ENCODE peak calls at places on chromosomes 13 and 19, in ten cellular contexts. U, I, P, S, L, V, K, Q, G and J are unnamed samples.

GRCh38 chr13:76764429-76764828 is 121.8 kb downstream of the KCTD12 start:
- DNase-seq in S (no peak), V (peak), L (no peak), P (peak), U (peak), I (no peak), K (peak), G (no peak), Q (peak), J (peak)

GRCh38 chr19:54653181-54653809 is 9.5 kb upstream of the LILRB4 start:
- DNase-seq in G (no peak), I (no peak), V (no peak), P (peak), Q (no peak), L (no peak), U (peak), K (no peak), S (peak), J (no peak)

GRCh38 chr19:50323782-50324133 is 5.4 kb downstream of the KCNC3 start:
- DNase-seq in V (no peak), U (no peak), L (no peak), Q (no peak), S (no peak), K (no peak), G (no peak), P (no peak), I (no peak), J (no peak)

GRCh38 chr19:1243768-1244692 is 2.5 kb downstream of the ATP5F1D start:
- DNase-seq in K (peak), I (peak), L (no peak), G (peak), Q (no peak), V (peak), P (peak), S (peak), U (peak), J (peak)

GRCh38 chr19:53696951-53697350 is 65.2 kb downstream of the DPRX start:
- DNase-seq in U (no peak), I (no peak), Q (no peak), K (no peak), P (peak), L (no peak), G (no peak), S (no peak), V (no peak), J (no peak)

GRCh38 chr19:33094504-33095067 is 13.6 kb downstream of the GPATCH1 start:
- DNase-seq in G (no peak), L (no peak), S (no peak), P (no peak), U (no peak), V (no peak), Q (no peak), I (no peak), K (no peak), J (no peak)

GRCh38 chr19:30123109-30123508 is 181.1 kb downstream of the URI1 start:
- DNase-seq in G (no peak), P (no peak), U (no peak), S (no peak), Q (no peak), V (no peak), K (no peak), I (no peak), L (no peak), J (no peak)

GRCh38 chr19:49775742-49776370 is 9.1 kb downstream of the AP2A1 start:
- DNase-seq in S (no peak), P (no peak), G (no peak), U (no peak), L (no peak), I (no peak), V (no peak), K (no peak), Q (no peak), J (no peak)

GRCh38 chr13:31182987-31183386 is 16.8 kb upstream of the B3GLCT start:
- DNase-seq in S (no peak), P (no peak), K (no peak), G (no peak), I (no peak), V (no peak), L (no peak), U (no peak), Q (no peak), J (no peak)

GRCh38 chr13:106078191-106078590 is 457.3 kb downstream of the EFNB2 start:
- DNase-seq in G (peak), V (no peak), S (no peak), U (peak), P (peak), L (no peak), I (no peak), Q (no peak), K (no peak), J (no peak)

GRCh38 chr13:108594153-108594552 is 35.3 kb upstream of the MYO16 start:
- DNase-seq in Q (no peak), P (no peak), G (no peak), I (no peak), K (no peak), U (no peak), L (no peak), V (no peak), S (no peak), J (no peak)

GRCh38 chr19:51689751-51690358 is 3.3 kb upstream of the SPACA6 start:
- DNase-seq in U (no peak), V (no peak), L (no peak), K (peak), I (no peak), P (peak), Q (no peak), G (no peak), S (peak), J (no peak)

GRCh38 chr19:9052894-9053293 is 34.0 kb upstream of the OR1M1 start:
- DNase-seq in L (no peak), I (no peak), V (no peak), Q (no peak), G (no peak), S (no peak), U (no peak), K (no peak), P (no peak), J (no peak)

GRCh38 chr13:51063909-51064308 is 47.2 kb downstream of the C13orf42 start:
- DNase-seq in G (no peak), V (no peak), K (no peak), U (no peak), L (no peak), I (no peak), P (no peak), Q (no peak), S (no peak), J (no peak)

GRCh38 chr13:103243495-103243894 is 177.3 kb upstream of the SLC10A2 start:
- DNase-seq in K (no peak), Q (no peak), U (no peak), L (no peak), G (no peak), S (no peak), P (no peak), I (no peak), V (no peak), J (no peak)

GRCh38 chr13:99265823-99266426 is 7.7 kb upstream of the GPR18 start:
- DNase-seq in G (peak), Q (no peak), K (no peak), P (peak), V (no peak), U (peak), L (no peak), I (no peak), S (peak), J (no peak)

GRCh38 chr19:28427256-28428083 is 785.5 kb downstream of the UQCRFS1 start:
- DNase-seq in Q (no peak), V (no peak), I (no peak), L (no peak), G (no peak), S (no peak), K (no peak), P (no peak), U (no peak), J (no peak)

GRCh38 chr13:26186995-26187394 is 35.1 kb downstream of the RNF6 start:
- DNase-seq in I (no peak), Q (no peak), P (no peak), L (no peak), U (no peak), V (peak), K (no peak), G (no peak), S (no peak), J (no peak)

GRCh38 chr19:40607311-40607871 is 6.2 kb downstream of the LTBP4 start:
- DNase-seq in U (no peak), L (no peak), Q (no peak), I (no peak), S (no peak), G (no peak), V (no peak), P (no peak), K (no peak), J (no peak)

GRCh38 chr19:35224681-35225604 is 3.6 kb downstream of the FAM187B start:
- DNase-seq in L (no peak), G (no peak), V (no peak), S (peak), P (no peak), Q (no peak), U (no peak), I (no peak), K (no peak), J (no peak)

GRCh38 chr19:18875726-18876125 is 20.2 kb downstream of the CERS1 start:
- DNase-seq in V (no peak), L (no peak), G (no peak), U (peak), P (no peak), K (no peak), I (no peak), S (no peak), Q (no peak), J (no peak)

GRCh38 chr13:112928020-112928931 is 40.7 kb upstream of the MCF2L start:
- DNase-seq in P (peak), G (no peak), Q (no peak), I (no peak), L (no peak), V (no peak), S (no peak), U (no peak), K (no peak), J (no peak)

GRCh38 chr13:38385152-38385891 is 35.7 kb downstream of the UFM1 start:
- DNase-seq in V (no peak), Q (no peak), U (no peak), S (no peak), G (no peak), I (no peak), P (no peak), L (no peak), K (no peak), J (no peak)

GRCh38 chr19:40982594-40983101 is 8.4 kb upstream of the CYP2B6 start:
- DNase-seq in Q (no peak), P (peak), G (no peak), U (peak), V (no peak), I (no peak), K (no peak), L (no peak), S (no peak), J (no peak)

GRCh38 chr13:48110930-48111721 is 16.2 kb upstream of the MED4 start:
- DNase-seq in G (no peak), U (no peak), Q (no peak), S (no peak), K (peak), V (no peak), P (peak), I (no peak), L (no peak), J (no peak)

GRCh38 chr19:33370783-33371182 is 2.7 kb upstream of the CEBPG start:
- DNase-seq in G (no peak), I (no peak), V (no peak), Q (no peak), S (no peak), K (no peak), L (no peak), U (no peak), P (no peak), J (no peak)

GRCh38 chr13:93248627-93249047 is 22.0 kb downstream of the GPC6 start:
- DNase-seq in S (no peak), Q (no peak), K (no peak), L (no peak), G (peak), V (no peak), U (peak), I (no peak), P (peak), J (no peak)

GRCh38 chr19:39196860-39197562 is at the start of gene NCCRP1:
- DNase-seq in Q (no peak), L (no peak), P (no peak), I (no peak), U (no peak), K (no peak), S (no peak), V (no peak), G (no peak), J (no peak)

GRCh38 chr13:31639443-31640163 is 99.7 kb upstream of the RXFP2 start:
- DNase-seq in G (no peak), P (peak), S (no peak), L (no peak), I (no peak), Q (no peak), K (no peak), V (no peak), U (peak), J (no peak)

GRCh38 chr19:34733266-34733825 is 697 bp upstream of the ZNF181 start:
- DNase-seq in G (no peak), S (peak), I (no peak), Q (peak), L (peak), K (peak), P (no peak), V (peak), U (no peak), J (no peak)

GRCh38 chr13:73803997-73804396 is 330.2 kb downstream of the KLF12 start:
- DNase-seq in S (no peak), K (no peak), Q (no peak), U (peak), I (no peak), P (no peak), G (no peak), L (no peak), V (no peak), J (no peak)

GRCh38 chr13:74747186-74747955 is 613.2 kb upstream of the KLF12 start:
- DNase-seq in I (no peak), S (no peak), K (no peak), L (no peak), Q (no peak), G (no peak), P (no peak), V (no peak), U (no peak), J (no peak)

GRCh38 chr13:98890186-98890585 is 87.7 kb downstream of the DOCK9 start:
- DNase-seq in K (peak), P (peak), U (peak), L (no peak), I (no peak), V (no peak), Q (no peak), S (no peak), G (peak), J (no peak)

GRCh38 chr13:111898956-111899713 is 167.8 kb upstream of the SOX1 start:
- DNase-seq in V (no peak), P (no peak), U (no peak), L (no peak), I (no peak), G (no peak), K (no peak), S (no peak), Q (peak), J (no peak)

GRCh38 chr19:9937001-9937411 is 691 bp upstream of the OLFM2 start:
- DNase-seq in U (no peak), Q (no peak), L (no peak), S (peak), G (no peak), K (no peak), P (no peak), I (no peak), V (no peak), J (no peak)

GRCh38 chr13:95540848-95541247 is 11.7 kb upstream of the CLDN10 start:
- DNase-seq in Q (no peak), U (no peak), K (no peak), G (no peak), I (no peak), L (no peak), P (no peak), S (no peak), V (no peak), J (no peak)

GRCh38 chr13:50161052-50161451 is 145.8 kb downstream of the KCNRG start:
- DNase-seq in I (no peak), G (no peak), V (no peak), S (no peak), Q (no peak), U (peak), P (peak), L (no peak), K (no peak), J (no peak)

GRCh38 chr19:29962777-29963176 is 20.7 kb downstream of the URI1 start:
- DNase-seq in K (no peak), S (no peak), I (no peak), P (no peak), V (no peak), U (no peak), L (no peak), Q (no peak), G (no peak), J (no peak)

GRCh38 chr19:56838930-56839664 is 1.4 kb downstream of the PEG3 start:
- DNase-seq in V (peak), S (no peak), Q (peak), G (peak), U (no peak), K (peak), P (peak), L (peak), I (no peak), J (peak)

GRCh38 chr19:3725121-3725520 is 16.9 kb downstream of the TJP3 start:
- DNase-seq in K (no peak), L (no peak), S (no peak), V (no peak), I (no peak), G (no peak), U (no peak), Q (no peak), P (no peak), J (no peak)
- TF ChIP-seq CTCF in K (no peak), L (no peak), S (no peak), V (no peak), I (no peak), G (no peak), U (no peak), Q (no peak), P (no peak), J (no peak)

GRCh38 chr19:17451820-17452219 is 3.4 kb upstream of the TMEM221 start:
- DNase-seq in U (no peak), I (no peak), V (no peak), P (no peak), G (no peak), K (no peak), S (no peak), Q (no peak), L (no peak), J (no peak)

GRCh38 chr19:17450264-17451075 is 2.0 kb upstream of the TMEM221 start:
- DNase-seq in U (no peak), S (peak), K (no peak), Q (no peak), L (no peak), P (no peak), V (no peak), G (no peak), I (no peak), J (no peak)

GRCh38 chr19:17445526-17446165 is 2.8 kb downstream of the TMEM221 start:
- DNase-seq in L (no peak), S (no peak), V (no peak), Q (no peak), P (no peak), I (no peak), K (no peak), G (no peak), U (no peak), J (no peak)

GRCh38 chr19:17447704-17448189 is 721 bp downstream of the TMEM221 start:
- DNase-seq in I (no peak), G (no peak), S (no peak), Q (no peak), U (no peak), V (no peak), L (no peak), K (no peak), P (no peak), J (no peak)

DNA sequence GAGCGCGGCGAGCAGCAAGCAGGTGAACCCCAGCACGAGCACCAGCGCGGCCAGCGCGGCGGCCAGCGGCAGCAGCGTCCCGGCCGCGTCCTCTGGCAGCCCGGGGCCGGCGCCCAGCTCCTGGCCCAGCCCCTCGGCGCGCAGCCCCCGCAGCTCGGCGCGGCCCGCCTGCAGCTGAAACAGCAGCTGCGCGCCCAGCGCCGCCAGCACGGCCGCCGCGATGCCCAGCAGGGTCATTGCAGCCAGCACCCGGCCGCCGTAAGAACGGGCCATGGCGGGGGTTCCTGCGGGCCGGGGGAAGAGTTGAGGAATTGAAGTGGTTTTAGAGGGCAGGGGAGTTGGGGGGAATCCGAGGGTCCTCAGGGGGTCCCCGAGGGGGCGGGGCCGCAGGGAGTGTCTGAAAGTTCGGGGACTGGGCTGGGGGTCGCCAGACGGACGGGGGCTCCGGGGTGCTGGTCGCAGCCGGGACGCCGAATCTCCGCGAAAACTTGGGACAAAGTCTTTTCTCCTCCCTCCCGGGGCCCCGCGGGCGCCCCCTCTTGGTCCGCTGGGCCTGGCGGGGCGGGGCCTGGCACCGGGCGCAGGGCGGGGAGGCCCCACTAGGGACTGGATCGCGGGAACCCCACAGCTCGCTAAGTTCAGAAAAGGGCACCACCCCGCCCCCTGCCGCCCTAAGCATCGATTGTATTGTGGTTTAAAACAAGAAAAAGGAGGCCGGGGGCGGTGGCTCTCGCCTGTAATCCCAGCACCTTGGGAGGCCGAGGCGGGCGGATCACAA is at the start of gene TMEM221:
- DNase-seq in K (peak), U (no peak), L (no peak), P (peak), Q (no peak), I (peak), G (no peak), V (peak), S (peak), J (no peak)
- TF ChIP-seq CTCF in K (peak), U (peak), L (peak), P (peak), Q (peak), I (peak), G (peak), V (peak), S (peak), J (peak)

GRCh38 chr13:52454825-52455676 is at the start of gene CKAP2:
- DNase-seq in Q (peak), G (peak), K (peak), S (peak), P (peak), V (peak), L (peak), U (peak), I (peak), J (peak)
- TF ChIP-seq CTCF in Q (no peak), G (no peak), K (peak), S (no peak), P (no peak), V (no peak), L (no peak), U (no peak), I (no peak), J (no peak)

GRCh38 chr13:44574466-44574855 is 1.7 kb downstream of the TSC22D1 start:
- DNase-seq in Q (no peak), U (peak), G (no peak), L (no peak), P (no peak), K (no peak), I (no peak), S (no peak), V (no peak), J (no peak)

GRCh38 chr13:44576396-44577235 is 486 bp upstream of the TSC22D1 start:
- DNase-seq in S (peak), V (no peak), K (no peak), G (no peak), Q (no peak), P (no peak), U (no peak), L (peak), I (no peak), J (no peak)

GRCh38 chr13:44575035-44575434 is 1.1 kb downstream of the TSC22D1 start:
- DNase-seq in P (no peak), S (no peak), L (no peak), Q (no peak), K (no peak), I (no peak), G (no peak), U (no peak), V (no peak), J (no peak)

GRCh38 chr13:44577236-44578063 is 1.3 kb upstream of the TSC22D1 start:
- DNase-seq in S (peak), Q (peak), I (peak), P (peak), U (peak), L (peak), G (peak), K (peak), V (peak), J (peak)

GRCh38 chr13:44575741-44576395 is at the start of gene TSC22D1:
- DNase-seq in V (peak), S (peak), G (no peak), K (peak), P (peak), U (peak), Q (no peak), L (no peak), I (peak), J (no peak)
- TF ChIP-seq CTCF in V (peak), S (no peak), G (no peak), K (no peak), P (no peak), U (no peak), Q (no peak), L (no peak), I (no peak), J (no peak)

GRCh38 chr13:66358564-66358963 is 871.6 kb downstream of the PCDH9 start:
- DNase-seq in G (no peak), S (no peak), P (no peak), V (no peak), L (no peak), K (no peak), Q (no peak), U (no peak), I (no peak), J (no peak)
- TF ChIP-seq CTCF in G (no peak), S (no peak), P (no peak), V (no peak), L (no peak), K (no peak), Q (no peak), U (no peak), I (no peak), J (no peak)

GRCh38 chr13:80361298-80361697 is 20.4 kb upstream of the SPRY2 start:
- DNase-seq in Q (no peak), L (no peak), S (no peak), K (no peak), V (no peak), P (no peak), U (no peak), I (no peak), G (no peak), J (no peak)
- TF ChIP-seq CTCF in Q (no peak), L (no peak), S (no peak), K (no peak), V (no peak), P (no peak), U (no peak), I (no peak), G (no peak), J (no peak)